ENCODE peak calls at places on chromosomes 2 and 18, in eight cellular contexts. One of them, this sample, is unnamed.

GRCh38 chr2:184338776-184339175 is 259.6 kb upstream of the ZNF804A start:
- DNase-seq in lower leg skin: no peak
- DNase-seq in breast epithelium: no peak
- DNase-seq in HepG2: no peak
- DNase-seq in IMR-90: no peak
- DNase-seq in A549: no peak
- DNase-seq in Peyer's patch: no peak
- DNase-seq in transverse colon: no peak
- DNase-seq in this sample: no peak

GRCh38 chr2:25324905-25325592 is 16.7 kb downstream of the DNMT3A start:
- DNase-seq in lower leg skin: no peak
- DNase-seq in breast epithelium: no peak
- DNase-seq in HepG2: no peak
- DNase-seq in IMR-90: peak; percentile 73
- DNase-seq in A549: no peak
- DNase-seq in Peyer's patch: no peak
- DNase-seq in transverse colon: no peak
- DNase-seq in this sample: no peak

GRCh38 chr2:108637304-108637669 is 82.0 kb upstream of the RANBP2 start:
- DNase-seq in lower leg skin: peak; percentile 39
- DNase-seq in breast epithelium: no peak
- DNase-seq in HepG2: peak; percentile 75
- DNase-seq in IMR-90: peak; percentile 96
- DNase-seq in A549: peak; percentile 32
- DNase-seq in Peyer's patch: no peak
- DNase-seq in transverse colon: no peak
- DNase-seq in this sample: peak; percentile 45

GRCh38 chr2:175679231-175679630 is 322.8 kb downstream of the LNPK start:
- DNase-seq in lower leg skin: no peak
- DNase-seq in breast epithelium: no peak
- DNase-seq in HepG2: no peak
- DNase-seq in IMR-90: no peak
- DNase-seq in A549: no peak
- DNase-seq in Peyer's patch: no peak
- DNase-seq in transverse colon: no peak
- DNase-seq in this sample: no peak

GRCh38 chr2:83022631-83023210 is 1436.4 kb downstream of the SUCLG1 start:
- DNase-seq in lower leg skin: no peak
- DNase-seq in breast epithelium: no peak
- DNase-seq in HepG2: no peak
- DNase-seq in IMR-90: no peak
- DNase-seq in A549: no peak
- DNase-seq in Peyer's patch: no peak
- DNase-seq in transverse colon: no peak
- DNase-seq in this sample: no peak

GRCh38 chr18:41966943-41967342 is 11.9 kb downstream of the PIK3C3 start:
- DNase-seq in lower leg skin: no peak
- DNase-seq in breast epithelium: no peak
- DNase-seq in HepG2: no peak
- DNase-seq in IMR-90: no peak
- DNase-seq in A549: no peak
- DNase-seq in Peyer's patch: no peak
- DNase-seq in transverse colon: no peak
- DNase-seq in this sample: no peak

GRCh38 chr2:149894226-149894625 is 306.7 kb upstream of the MMADHC start:
- DNase-seq in lower leg skin: no peak
- DNase-seq in breast epithelium: no peak
- DNase-seq in HepG2: no peak
- DNase-seq in IMR-90: no peak
- DNase-seq in A549: no peak
- DNase-seq in Peyer's patch: no peak
- DNase-seq in transverse colon: no peak
- DNase-seq in this sample: no peak

GRCh38 chr2:36663851-36664715 is 32.4 kb upstream of the VIT start:
- DNase-seq in lower leg skin: no peak
- DNase-seq in breast epithelium: no peak
- DNase-seq in HepG2: peak; percentile 81
- DNase-seq in IMR-90: peak; percentile 71
- DNase-seq in A549: peak; percentile 85
- DNase-seq in Peyer's patch: no peak
- DNase-seq in transverse colon: no peak
- DNase-seq in this sample: peak; percentile 58

GRCh38 chr18:70294471-70295191 is 5.8 kb downstream of the SOCS6 start:
- DNase-seq in lower leg skin: no peak
- DNase-seq in breast epithelium: no peak
- DNase-seq in HepG2: no peak
- DNase-seq in IMR-90: no peak
- DNase-seq in A549: no peak
- DNase-seq in Peyer's patch: no peak
- DNase-seq in transverse colon: no peak
- DNase-seq in this sample: no peak

GRCh38 chr18:31424383-31424988 is 23.1 kb upstream of the DSG3 start:
- DNase-seq in lower leg skin: no peak
- DNase-seq in breast epithelium: no peak
- DNase-seq in HepG2: peak; percentile 10
- DNase-seq in IMR-90: peak; percentile 20
- DNase-seq in A549: peak; percentile 42
- DNase-seq in Peyer's patch: no peak
- DNase-seq in transverse colon: peak; percentile 48
- DNase-seq in this sample: peak; percentile 57

GRCh38 chr2:177241771-177242135 is 22.8 kb downstream of the NFE2L2 start:
- DNase-seq in lower leg skin: no peak
- DNase-seq in breast epithelium: no peak
- DNase-seq in HepG2: no peak
- DNase-seq in IMR-90: no peak
- DNase-seq in A549: no peak
- DNase-seq in Peyer's patch: no peak
- DNase-seq in transverse colon: no peak
- DNase-seq in this sample: no peak

GRCh38 chr2:118310016-118310877 is 222.0 kb downstream of the INSIG2 start:
- DNase-seq in lower leg skin: no peak
- DNase-seq in breast epithelium: no peak
- DNase-seq in HepG2: no peak
- DNase-seq in IMR-90: peak; percentile 8
- DNase-seq in A549: no peak
- DNase-seq in Peyer's patch: no peak
- DNase-seq in transverse colon: peak; percentile 13
- DNase-seq in this sample: peak; percentile 54

GRCh38 chr2:212424090-212424489 is 114.5 kb downstream of the ERBB4 start:
- DNase-seq in lower leg skin: no peak
- DNase-seq in breast epithelium: no peak
- DNase-seq in HepG2: peak; percentile 53
- DNase-seq in IMR-90: no peak
- DNase-seq in A549: peak; percentile 27
- DNase-seq in Peyer's patch: no peak
- DNase-seq in transverse colon: no peak
- DNase-seq in this sample: no peak

GRCh38 chr2:127124426-127124825 is 17.5 kb upstream of the BIN1 start:
- DNase-seq in lower leg skin: no peak
- DNase-seq in breast epithelium: no peak
- DNase-seq in HepG2: no peak
- DNase-seq in IMR-90: no peak
- DNase-seq in A549: no peak
- DNase-seq in Peyer's patch: no peak
- DNase-seq in transverse colon: no peak
- DNase-seq in this sample: no peak

GRCh38 chr2:60819155-60819862 is 62.1 kb upstream of the REL start:
- DNase-seq in lower leg skin: no peak
- DNase-seq in breast epithelium: no peak
- DNase-seq in HepG2: no peak
- DNase-seq in IMR-90: no peak
- DNase-seq in A549: no peak
- DNase-seq in Peyer's patch: peak; percentile 77
- DNase-seq in transverse colon: peak; percentile 43
- DNase-seq in this sample: no peak

GRCh38 chr18:54647176-54647575 is 56.1 kb downstream of the DYNAP start:
- DNase-seq in lower leg skin: no peak
- DNase-seq in breast epithelium: no peak
- DNase-seq in HepG2: peak; percentile 37
- DNase-seq in IMR-90: peak; percentile 4
- DNase-seq in A549: peak; percentile 48
- DNase-seq in Peyer's patch: no peak
- DNase-seq in transverse colon: peak; percentile 22
- DNase-seq in this sample: peak; percentile 32

DNA sequence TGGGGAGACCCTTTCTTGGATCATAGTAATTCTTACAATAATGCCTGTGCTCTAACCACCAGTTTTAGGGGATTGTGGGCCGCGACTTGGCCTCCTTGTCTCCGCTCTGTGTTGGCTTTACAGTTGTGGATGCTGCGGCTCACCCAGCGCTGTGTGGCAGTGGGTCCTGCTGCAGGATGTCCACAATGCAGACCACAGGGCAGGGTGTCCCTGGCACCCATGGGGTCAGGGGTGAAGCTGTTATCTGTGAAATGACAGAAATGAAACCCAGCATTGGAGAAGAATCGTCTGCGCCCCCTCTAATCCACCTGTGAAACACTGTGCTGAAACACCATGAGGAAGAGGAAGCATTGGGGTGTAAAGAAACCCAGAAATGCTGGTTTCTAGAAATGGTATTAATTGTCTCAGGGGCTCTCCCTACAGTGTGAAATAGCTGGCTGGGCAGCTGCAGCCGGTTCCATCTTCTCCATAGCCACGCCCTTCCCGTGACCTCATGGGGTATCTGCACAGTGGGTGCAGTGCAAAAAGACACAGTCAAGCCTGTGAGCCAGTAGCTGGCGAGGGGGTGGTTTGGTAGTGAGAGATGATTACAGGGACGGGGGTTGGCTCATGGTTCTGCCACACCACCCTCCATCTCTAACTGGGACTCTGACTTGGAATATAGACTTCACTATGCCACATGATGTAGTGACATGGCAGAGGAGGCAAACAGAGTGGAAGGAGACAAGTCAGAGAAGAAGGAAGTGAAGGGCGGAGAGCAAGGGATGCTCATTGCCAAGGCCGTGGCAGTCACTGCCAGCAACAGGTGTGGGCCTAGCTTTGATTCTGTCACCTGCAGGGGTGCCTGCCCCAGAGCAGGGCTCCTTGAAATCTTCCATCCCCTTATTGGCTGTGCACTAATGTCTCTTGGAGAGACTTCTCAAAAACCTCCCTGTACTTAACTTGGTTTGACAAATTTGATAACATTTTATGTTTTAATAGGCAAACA is 16.2 kb downstream of the INPP4A start:
- DNase-seq in lower leg skin: no peak
- DNase-seq in breast epithelium: no peak
- DNase-seq in HepG2: no peak
- DNase-seq in IMR-90: no peak
- DNase-seq in A549: no peak
- DNase-seq in Peyer's patch: peak; percentile 83
- DNase-seq in transverse colon: peak; percentile 68
- DNase-seq in this sample: peak; percentile 71
- TF ChIP-seq POLR2A in lower leg skin: no peak
- TF ChIP-seq POLR2A in breast epithelium: no peak
- TF ChIP-seq POLR2A in HepG2: no peak
- TF ChIP-seq POLR2A in IMR-90: no peak
- TF ChIP-seq POLR2A in A549: no peak
- TF ChIP-seq POLR2A in Peyer's patch: no peak
- TF ChIP-seq POLR2A in transverse colon: no peak
- TF ChIP-seq POLR2A in this sample: no peak

GRCh38 chr2:191935247-191935646 is 88.4 kb upstream of the CAVIN2 start:
- DNase-seq in lower leg skin: no peak
- DNase-seq in breast epithelium: no peak
- DNase-seq in HepG2: no peak
- DNase-seq in IMR-90: no peak
- DNase-seq in A549: no peak
- DNase-seq in Peyer's patch: no peak
- DNase-seq in transverse colon: no peak
- DNase-seq in this sample: no peak
- TF ChIP-seq POLR2A in lower leg skin: no peak
- TF ChIP-seq POLR2A in breast epithelium: no peak
- TF ChIP-seq POLR2A in HepG2: no peak
- TF ChIP-seq POLR2A in IMR-90: no peak
- TF ChIP-seq POLR2A in A549: no peak
- TF ChIP-seq POLR2A in Peyer's patch: no peak
- TF ChIP-seq POLR2A in transverse colon: no peak
- TF ChIP-seq POLR2A in this sample: no peak

GRCh38 chr2:27376151-27376865 is 4.2 kb downstream of the ZNF513 start:
- DNase-seq in lower leg skin: no peak
- DNase-seq in breast epithelium: no peak
- DNase-seq in HepG2: no peak
- DNase-seq in IMR-90: no peak
- DNase-seq in A549: no peak
- DNase-seq in Peyer's patch: no peak
- DNase-seq in transverse colon: no peak
- DNase-seq in this sample: no peak
- TF ChIP-seq POLR2A in lower leg skin: no peak
- TF ChIP-seq POLR2A in breast epithelium: no peak
- TF ChIP-seq POLR2A in HepG2: no peak
- TF ChIP-seq POLR2A in IMR-90: no peak
- TF ChIP-seq POLR2A in A549: no peak
- TF ChIP-seq POLR2A in Peyer's patch: no peak
- TF ChIP-seq POLR2A in transverse colon: no peak
- TF ChIP-seq POLR2A in this sample: peak; percentile 7

GRCh38 chr2:179020156-179020750 is 29.7 kb downstream of the CCDC141 start:
- DNase-seq in lower leg skin: no peak
- DNase-seq in breast epithelium: no peak
- DNase-seq in HepG2: peak; percentile 44
- DNase-seq in IMR-90: no peak
- DNase-seq in A549: peak; percentile 38
- DNase-seq in Peyer's patch: peak; percentile 34
- DNase-seq in transverse colon: no peak
- DNase-seq in this sample: peak; percentile 19

GRCh38 chr2:179019260-179019659 is 30.7 kb downstream of the CCDC141 start:
- DNase-seq in lower leg skin: no peak
- DNase-seq in breast epithelium: no peak
- DNase-seq in HepG2: no peak
- DNase-seq in IMR-90: no peak
- DNase-seq in A549: no peak
- DNase-seq in Peyer's patch: no peak
- DNase-seq in transverse colon: no peak
- DNase-seq in this sample: no peak

GRCh38 chr2:179021258-179021657 is 28.7 kb downstream of the CCDC141 start:
- DNase-seq in lower leg skin: no peak
- DNase-seq in breast epithelium: no peak
- DNase-seq in HepG2: no peak
- DNase-seq in IMR-90: no peak
- DNase-seq in A549: no peak
- DNase-seq in Peyer's patch: no peak
- DNase-seq in transverse colon: no peak
- DNase-seq in this sample: no peak

GRCh38 chr2:179024445-179024844 is 25.5 kb downstream of the CCDC141 start:
- DNase-seq in lower leg skin: no peak
- DNase-seq in breast epithelium: no peak
- DNase-seq in HepG2: no peak
- DNase-seq in IMR-90: no peak
- DNase-seq in A549: no peak
- DNase-seq in Peyer's patch: no peak
- DNase-seq in transverse colon: no peak
- DNase-seq in this sample: no peak

DNA sequence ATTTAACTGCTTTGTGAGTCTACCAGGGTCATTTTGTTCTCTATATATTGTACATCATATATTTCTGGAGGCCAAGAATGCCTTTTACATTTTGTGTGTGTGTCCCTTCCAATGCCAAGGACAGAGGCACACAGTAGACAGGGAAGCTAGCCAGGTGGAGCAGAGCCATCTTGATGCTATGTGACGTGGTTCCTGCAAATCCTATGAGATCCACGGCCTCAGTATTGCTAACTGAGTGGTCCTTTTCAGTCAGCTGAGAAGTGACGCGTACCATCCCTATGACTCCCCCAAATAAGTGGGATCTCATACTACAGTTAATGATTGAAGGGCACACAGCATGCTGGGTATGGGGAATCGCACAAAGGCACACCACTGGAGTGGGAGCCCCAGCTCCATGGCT is 27.3 kb downstream of the CCDC141 start:
- DNase-seq in lower leg skin: no peak
- DNase-seq in breast epithelium: no peak
- DNase-seq in HepG2: no peak
- DNase-seq in IMR-90: no peak
- DNase-seq in A549: no peak
- DNase-seq in Peyer's patch: no peak
- DNase-seq in transverse colon: no peak
- DNase-seq in this sample: no peak
- TF ChIP-seq POLR2A in lower leg skin: no peak
- TF ChIP-seq POLR2A in breast epithelium: no peak
- TF ChIP-seq POLR2A in HepG2: no peak
- TF ChIP-seq POLR2A in IMR-90: no peak
- TF ChIP-seq POLR2A in A549: no peak
- TF ChIP-seq POLR2A in Peyer's patch: no peak
- TF ChIP-seq POLR2A in transverse colon: no peak
- TF ChIP-seq POLR2A in this sample: no peak

This sample was measured in erythroblast.